ENCODE peak calls at places on chromosomes 6 and 20, in seven cellular contexts. Y is IMR-90, M is H9, V is mesenchymal stem cell, P is trophoblast cell, B is neuronal stem cell, U is H1. T is an unnamed sample.

GRCh38 chr6:83096791-83097190 is 29.3 kb downstream of the DOP1A start:
- DNase-seq in Y (peak; percentile 32), M (no peak), V (no peak), P (no peak), B (no peak), U (no peak), T (no peak)

GRCh38 chr20:63121749-63122405 is 94.1 kb downstream of the YTHDF1 start:
- DNase-seq in Y (no peak), M (peak; percentile 17), V (no peak), P (no peak), B (no peak), U (no peak), T (no peak)

GRCh38 chr6:63571382-63571882 is 848 bp upstream of the LOC128125822 start:
- DNase-seq in Y (no peak), M (no peak), V (no peak), P (no peak), B (no peak), U (no peak), T (no peak)

GRCh38 chr20:24694157-24694726 is 224.8 kb downstream of the SYNDIG1 start:
- DNase-seq in Y (no peak), M (peak; percentile 9), V (no peak), P (no peak), B (no peak), U (no peak), T (no peak)

GRCh38 chr20:56409521-56409920 is 2.5 kb upstream of the CASS4 start:
- DNase-seq in Y (peak; percentile 94), M (no peak), V (peak; percentile 65), P (no peak), B (no peak), U (no peak), T (no peak)

GRCh38 chr6:136225496-136225895 is 24.6 kb downstream of the MTFR2 start:
- DNase-seq in Y (peak; percentile 31), M (no peak), V (peak; percentile 34), P (no peak), B (no peak), U (no peak), T (peak; percentile 6)

GRCh38 chr6:89298680-89299450 is 16.2 kb downstream of the GABRR2 start:
- DNase-seq in Y (peak; percentile 84), M (no peak), V (peak; percentile 85), P (no peak), B (no peak), U (no peak), T (peak; percentile 12)

GRCh38 chr6:166955121-166955864 is 1.1 kb downstream of the RNASET2 start:
- DNase-seq in Y (no peak), M (no peak), V (peak; percentile 25), P (no peak), B (peak; percentile 12), U (no peak), T (peak; percentile 25)

GRCh38 chr6:101013612-101014195 is 132.6 kb upstream of the ASCC3 start:
- DNase-seq in Y (no peak), M (no peak), V (no peak), P (no peak), B (no peak), U (no peak), T (no peak)

GRCh38 chr6:101016163-101016562 is 135.0 kb upstream of the ASCC3 start:
- DNase-seq in Y (no peak), M (no peak), V (no peak), P (no peak), B (no peak), U (no peak), T (no peak)

GRCh38 chr6:101015541-101015940 is 134.4 kb upstream of the ASCC3 start:
- DNase-seq in Y (no peak), M (no peak), V (no peak), P (no peak), B (no peak), U (no peak), T (no peak)

GRCh38 chr6:101011165-101011564 is 130.0 kb upstream of the ASCC3 start:
- DNase-seq in Y (no peak), M (no peak), V (peak; percentile 26), P (no peak), B (no peak), U (no peak), T (no peak)
- H3K4ac ChIP-seq in Y (no peak overlapping the region), M (no peak overlapping the region), V (no peak overlapping the region), P (no peak overlapping the region), B (no peak overlapping the region), U (no peak overlapping the region), T (no peak overlapping the region)

DNA sequence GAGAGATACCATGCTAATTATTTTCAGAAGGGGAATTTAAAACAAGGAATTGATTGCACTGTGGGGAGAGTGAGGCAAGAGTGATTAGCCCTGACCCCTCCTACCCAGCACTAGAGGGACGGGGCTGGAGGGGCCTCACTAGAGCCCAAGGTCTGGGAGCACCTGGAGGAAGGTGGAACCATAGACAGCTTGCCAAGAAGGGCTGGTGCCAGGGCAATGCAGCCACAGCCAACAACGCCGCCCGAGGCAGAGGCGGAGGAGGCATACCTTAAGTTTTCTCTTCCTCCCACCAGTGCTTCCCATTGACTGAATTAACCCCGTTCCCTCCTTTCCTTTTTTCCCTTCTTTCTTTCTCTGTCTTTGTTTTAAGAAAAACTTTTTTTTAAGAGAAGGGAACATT is 40.0 kb downstream of the IYD start:
- DNase-seq in Y (no peak), M (no peak), V (no peak), P (no peak), B (no peak), U (no peak), T (no peak)
- H3K4ac ChIP-seq in Y (no peak overlapping the region), M (no peak overlapping the region), V (no peak overlapping the region), P (no peak overlapping the region), B (no peak overlapping the region), U (no peak overlapping the region), T (no peak overlapping the region)

GRCh38 chr20:50246367-50247195 is 56.0 kb downstream of the CEBPB start:
- DNase-seq in Y (no peak), M (no peak), V (no peak), P (peak; percentile 76), B (no peak), U (no peak), T (no peak)

GRCh38 chr20:50244352-50245149 is 53.9 kb downstream of the CEBPB start:
- DNase-seq in Y (no peak), M (no peak), V (no peak), P (peak; percentile 98), B (no peak), U (no peak), T (no peak)

GRCh38 chr20:50243610-50244351 is 53.2 kb downstream of the CEBPB start:
- DNase-seq in Y (no peak), M (no peak), V (no peak), P (no peak), B (no peak), U (no peak), T (no peak)

GRCh38 chr20:50247196-50248094 is 56.8 kb downstream of the CEBPB start:
- DNase-seq in Y (no peak), M (no peak), V (no peak), P (peak; percentile 63), B (no peak), U (no peak), T (no peak)

GRCh38 chr20:50245561-50246366 is 55.1 kb downstream of the CEBPB start:
- DNase-seq in Y (peak; percentile 85), M (no peak), V (peak; percentile 84), P (no peak), B (no peak), U (no peak), T (no peak)
- H3K4ac ChIP-seq in Y (peak overlapping the region; percentile 87), M (no peak overlapping the region), V (peak overlapping the region; percentile 34), P (peak overlapping the region; percentile 42), B (no peak overlapping the region), U (no peak overlapping the region), T (no peak overlapping the region)

DNA sequence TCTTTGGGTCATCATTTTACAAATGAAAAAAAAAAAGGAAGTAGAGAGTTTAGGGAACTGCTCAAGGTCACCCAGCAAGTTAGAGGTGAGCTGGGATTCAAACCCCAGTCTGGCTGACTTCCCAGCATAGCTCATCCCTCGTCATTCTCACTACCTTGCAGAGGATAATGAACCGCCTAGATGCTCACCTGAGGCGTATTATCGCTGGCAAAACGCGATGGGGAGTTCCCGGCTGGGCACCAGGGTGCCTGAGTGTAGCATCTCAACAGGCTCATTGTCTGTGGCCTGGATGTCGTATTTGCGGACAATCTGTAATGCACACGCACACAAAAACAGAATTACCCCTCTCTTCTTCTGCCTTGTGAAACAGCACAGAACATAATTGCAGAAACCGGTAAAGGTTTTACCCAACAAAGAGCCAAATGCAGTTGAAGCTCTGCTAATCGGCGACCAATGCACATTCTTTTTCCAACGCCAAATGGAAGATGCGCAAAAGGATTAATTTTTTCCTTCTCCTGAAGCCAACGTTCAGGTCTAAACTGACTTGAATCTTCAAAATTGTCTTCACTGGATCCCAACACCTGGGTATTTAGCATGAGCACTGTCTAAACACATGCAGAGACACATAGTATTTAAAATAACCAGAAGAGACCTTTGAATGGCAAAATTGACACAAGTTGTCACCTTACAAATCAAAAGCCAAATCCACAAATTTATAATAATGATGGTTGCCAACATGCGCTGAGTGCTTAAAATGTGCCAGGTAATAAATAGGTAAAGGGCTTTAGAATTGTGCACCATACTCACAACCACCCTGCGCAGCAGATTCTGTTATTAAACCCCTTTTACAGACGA is 16.6 kb downstream of the CYP24A1 start:
- DNase-seq in Y (no peak), M (no peak), V (no peak), P (no peak), B (no peak), U (no peak), T (no peak)
- H3K4ac ChIP-seq in Y (no peak overlapping the region), M (no peak overlapping the region), V (no peak overlapping the region), P (no peak overlapping the region), B (no peak overlapping the region), U (no peak overlapping the region), T (no peak overlapping the region)

GRCh38 chr20:59625214-59625922 is 21.0 kb downstream of the PHACTR3 start:
- DNase-seq in Y (no peak), M (no peak), V (no peak), P (no peak), B (no peak), U (no peak), T (no peak)

GRCh38 chr20:59630526-59630925 is 26.2 kb downstream of the PHACTR3 start:
- DNase-seq in Y (no peak), M (no peak), V (no peak), P (no peak), B (no peak), U (no peak), T (no peak)

GRCh38 chr20:59629141-59630045 is 25.1 kb downstream of the PHACTR3 start:
- DNase-seq in Y (no peak), M (no peak), V (no peak), P (no peak), B (no peak), U (no peak), T (no peak)

GRCh38 chr20:59627298-59627697 is 23.0 kb downstream of the PHACTR3 start:
- DNase-seq in Y (no peak), M (no peak), V (no peak), P (no peak), B (no peak), U (no peak), T (no peak)

DNA sequence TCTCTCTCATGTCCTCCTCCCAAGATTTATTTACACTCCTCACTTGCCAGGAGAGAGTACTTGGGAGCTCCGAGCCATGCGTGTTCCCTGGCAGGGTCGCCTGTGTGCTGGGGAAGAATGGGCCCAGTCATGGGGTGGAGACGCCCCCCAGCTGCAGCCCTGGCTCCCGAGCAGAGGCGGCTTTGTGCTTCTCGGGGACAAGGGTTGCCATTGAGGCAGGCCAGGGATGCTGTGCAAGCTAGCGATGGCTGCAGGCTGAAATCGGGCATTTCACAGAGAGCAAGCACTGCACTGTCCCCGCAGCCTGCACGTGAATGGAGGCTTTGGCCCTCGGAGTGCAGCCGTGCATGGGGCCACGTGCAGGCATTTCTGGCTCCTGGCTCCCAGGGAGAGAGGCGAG is 23.8 kb downstream of the PHACTR3 start:
- DNase-seq in Y (no peak), M (no peak), V (no peak), P (no peak), B (no peak), U (no peak), T (no peak)
- H3K4ac ChIP-seq in Y (no peak overlapping the region), M (no peak overlapping the region), V (no peak overlapping the region), P (no peak overlapping the region), B (no peak overlapping the region), U (no peak overlapping the region), T (no peak overlapping the region)

GRCh38 chr6:109653264-109653663 is 37.7 kb downstream of the AK9 start:
- DNase-seq in Y (peak; percentile 25), M (no peak), V (no peak), P (no peak), B (no peak), U (no peak), T (no peak)
- H3K4ac ChIP-seq in Y (no peak overlapping the region), M (no peak overlapping the region), V (no peak overlapping the region), P (no peak overlapping the region), B (no peak overlapping the region), U (no peak overlapping the region), T (no peak overlapping the region)